ENCODE peak calls at places on chromosomes 7 and 10, in nine cellular contexts. H is heart left ventricle; S is psoas muscle; C is CD8-positive, alpha-beta T cell; F is OCI-LY7; D is IMR-90; I is PC-3; Y is thoracic aorta; L is endodermal cell. X is an unnamed sample.

GRCh38 chr7:120587281-120587680 is 270.7 kb downstream of the TSPAN12 start:
- DNase-seq in H (no peak), S (no peak), C (no peak), F (no peak), D (no peak), I (no peak), Y (no peak), L (no peak), X (no peak)

GRCh38 chr7:121992046-121992445 is 119.1 kb downstream of the PTPRZ1 start:
- DNase-seq in H (no peak), S (no peak), C (no peak), F (no peak), D (no peak), I (no peak), Y (no peak), L (no peak), X (no peak)

GRCh38 chr7:79504607-79505389 is 51.3 kb upstream of the MAGI2 start:
- DNase-seq in H (no peak), S (no peak), C (no peak), F (no peak), D (peak), I (peak), Y (no peak), L (peak), X (no peak)

GRCh38 chr10:117551322-117552155 is 9.0 kb downstream of the EMX2 start:
- DNase-seq in H (no peak), S (no peak), C (no peak), F (no peak), D (no peak), I (no peak), Y (no peak), L (peak), X (no peak)

GRCh38 chr10:34049887-34050286 is 715.4 kb upstream of the NRP1 start:
- DNase-seq in H (no peak), S (no peak), C (no peak), F (no peak), D (peak), I (peak), Y (no peak), L (no peak), X (peak)

GRCh38 chr7:107208046-107208458 is 39.2 kb downstream of the HBP1 start:
- DNase-seq in H (no peak), S (no peak), C (no peak), F (peak), D (peak), I (no peak), Y (no peak), L (no peak), X (peak)

GRCh38 chr10:118047363-118047719 is 600 bp upstream of the RAB11FIP2 start:
- DNase-seq in H (peak), S (peak), C (no peak), F (no peak), D (no peak), I (no peak), Y (no peak), L (no peak), X (no peak)

GRCh38 chr7:30436046-30436445 is 42.5 kb downstream of the NOD1 start:
- DNase-seq in H (no peak), S (no peak), C (no peak), F (no peak), D (no peak), I (no peak), Y (no peak), L (no peak), X (no peak)

GRCh38 chr10:47381427-47382379 is 2.4 kb downstream of the ZNF488 start:
- DNase-seq in H (no peak), S (no peak), C (no peak), F (no peak), D (no peak), I (no peak), Y (no peak), L (peak), X (no peak)

GRCh38 chr7:99674995-99675742 is 4.6 kb downstream of the CYP3A5 start:
- DNase-seq in H (no peak), S (no peak), C (no peak), F (no peak), D (no peak), I (no peak), Y (no peak), L (no peak), X (no peak)

GRCh38 chr7:114944742-114945625 is 23.1 kb downstream of the MDFIC start:
- DNase-seq in H (peak), S (peak), C (no peak), F (no peak), D (peak), I (no peak), Y (peak), L (peak), X (peak)

GRCh38 chr7:11985376-11985775 is 153.4 kb upstream of the THSD7A start:
- DNase-seq in H (no peak), S (no peak), C (no peak), F (no peak), D (no peak), I (peak), Y (no peak), L (no peak), X (no peak)

GRCh38 chr7:16967174-16967868 is 85.5 kb upstream of the AGR3 start:
- DNase-seq in H (no peak), S (no peak), C (no peak), F (no peak), D (peak), I (no peak), Y (no peak), L (no peak), X (no peak)

GRCh38 chr7:28725911-28726310 is 232.2 kb downstream of the TRIL start:
- DNase-seq in H (no peak), S (no peak), C (no peak), F (no peak), D (peak), I (peak), Y (no peak), L (no peak), X (no peak)

GRCh38 chr7:149881328-149882263 is 7.8 kb downstream of the ATP6V0E2 start:
- DNase-seq in H (no peak), S (no peak), C (no peak), F (no peak), D (no peak), I (no peak), Y (no peak), L (peak), X (no peak)

GRCh38 chr10:126499744-126500143 is 111.5 kb upstream of the ADAM12 start:
- DNase-seq in H (no peak), S (no peak), C (no peak), F (no peak), D (no peak), I (no peak), Y (no peak), L (no peak), X (no peak)

GRCh38 chr10:48418189-48418588 is 111.7 kb downstream of the MAPK8 start:
- DNase-seq in H (no peak), S (no peak), C (no peak), F (no peak), D (no peak), I (no peak), Y (no peak), L (no peak), X (no peak)

GRCh38 chr10:52533986-52534385 is 219.9 kb downstream of the DKK1 start:
- DNase-seq in H (no peak), S (no peak), C (no peak), F (no peak), D (peak), I (peak), Y (no peak), L (no peak), X (no peak)

GRCh38 chr7:68573271-68574000 is 1024.8 kb upstream of the AUTS2 start:
- DNase-seq in H (no peak), S (no peak), C (no peak), F (peak), D (no peak), I (no peak), Y (no peak), L (no peak), X (no peak)

GRCh38 chr7:30921540-30921930 is 9.9 kb downstream of the AQP1 start:
- DNase-seq in H (no peak), S (no peak), C (no peak), F (no peak), D (no peak), I (no peak), Y (peak), L (no peak), X (no peak)

GRCh38 chr10:29858352-29859267 is 200.8 kb downstream of the JCAD start:
- DNase-seq in H (peak), S (peak), C (no peak), F (no peak), D (peak), I (peak), Y (peak), L (peak), X (peak)

GRCh38 chr10:11243425-11244222 is 226.0 kb downstream of the CELF2 start:
- DNase-seq in H (no peak), S (no peak), C (no peak), F (no peak), D (peak), I (no peak), Y (no peak), L (no peak), X (no peak)

GRCh38 chr7:119232091-119232490 is 1007.6 kb downstream of the ANKRD7 start:
- DNase-seq in H (no peak), S (no peak), C (no peak), F (no peak), D (no peak), I (no peak), Y (no peak), L (no peak), X (no peak)

DNA sequence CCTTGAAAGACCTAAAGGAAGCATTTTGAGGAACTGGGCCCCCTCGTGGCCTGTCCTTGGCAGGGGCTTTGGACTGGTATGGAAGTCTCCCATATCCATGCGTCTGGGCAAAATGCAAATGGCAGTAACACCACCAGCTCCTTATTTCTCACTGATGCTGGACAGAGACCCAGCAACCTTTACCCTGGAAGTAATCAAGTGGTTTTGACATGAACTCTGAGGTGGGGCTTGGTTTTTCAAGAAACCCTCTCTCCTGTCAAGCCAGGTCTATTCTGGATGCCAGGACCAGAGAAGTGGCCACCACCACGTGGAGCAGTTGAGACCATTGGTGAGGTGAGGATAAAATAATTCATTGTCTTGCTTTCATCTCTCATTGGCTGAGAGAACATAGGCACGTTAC is 84.4 kb downstream of the OTUD1 start:
- DNase-seq in H (no peak), S (no peak), C (no peak), F (no peak), D (no peak), I (no peak), Y (no peak), L (peak), X (no peak)
- TF ChIP-seq CTCF in H (no peak), S (no peak), C (no peak), F (peak), D (no peak), I (peak), Y (no peak), L (peak), X (no peak)

GRCh38 chr10:109727436-109727835 is 195.9 kb downstream of the XPNPEP1 start:
- DNase-seq in H (no peak), S (no peak), C (no peak), F (no peak), D (no peak), I (no peak), Y (no peak), L (no peak), X (no peak)

GRCh38 chr10:109721401-109722028 is 201.8 kb downstream of the XPNPEP1 start:
- DNase-seq in H (no peak), S (no peak), C (no peak), F (no peak), D (no peak), I (no peak), Y (no peak), L (no peak), X (no peak)

GRCh38 chr10:109732254-109732653 is 191.1 kb downstream of the XPNPEP1 start:
- DNase-seq in H (no peak), S (no peak), C (no peak), F (no peak), D (no peak), I (no peak), Y (no peak), L (no peak), X (no peak)

GRCh38 chr10:109723305-109723704 is 200.0 kb downstream of the XPNPEP1 start:
- DNase-seq in H (no peak), S (no peak), C (no peak), F (no peak), D (no peak), I (no peak), Y (no peak), L (no peak), X (no peak)

GRCh38 chr10:109726473-109726872 is 196.8 kb downstream of the XPNPEP1 start:
- DNase-seq in H (no peak), S (no peak), C (no peak), F (no peak), D (no peak), I (no peak), Y (no peak), L (no peak), X (no peak)
- H3K27ac ChIP-seq in H (no peak), S (no peak), C (no peak), F (no peak), D (no peak), I (no peak), Y (no peak), L (no peak), X (no peak)

GRCh38 chr10:122461729-122462532 is 578 bp downstream of the HTRA1 start:
- DNase-seq in H (no peak), S (peak), C (no peak), F (no peak), D (no peak), I (peak), Y (no peak), L (peak), X (no peak)
- H3K4me3 ChIP-seq in H (peak), S (peak), C (peak), F (no peak), D (peak), I (peak), Y (peak), L (peak), X (peak)

DNA sequence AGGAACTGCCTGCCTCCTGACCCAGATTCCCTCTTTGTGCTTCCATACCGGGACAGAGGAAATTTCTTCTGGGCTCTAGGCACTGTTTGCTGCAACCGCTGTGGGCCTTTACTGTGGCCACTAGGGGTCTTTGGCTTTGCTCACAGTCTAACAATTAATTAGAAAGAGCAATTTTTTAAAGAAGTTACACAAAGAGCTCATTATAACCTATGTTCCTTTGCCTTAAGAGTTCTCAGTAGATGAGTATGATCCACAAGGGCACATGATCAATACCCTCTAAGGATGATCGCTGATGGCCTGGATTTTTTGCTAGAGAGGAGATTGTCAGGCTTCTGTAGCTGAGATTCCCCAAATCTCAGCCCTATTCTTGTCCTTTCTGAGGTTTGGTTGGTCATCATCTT is 80.8 kb upstream of the RHOBTB1 start:
- DNase-seq in H (no peak), S (no peak), C (no peak), F (peak), D (peak), I (peak), Y (no peak), L (peak), X (peak)
- TF ChIP-seq CTCF in H (peak), S (peak), C (no peak), F (peak), D (peak), I (peak), Y (peak), L (peak), X (peak)

DNA sequence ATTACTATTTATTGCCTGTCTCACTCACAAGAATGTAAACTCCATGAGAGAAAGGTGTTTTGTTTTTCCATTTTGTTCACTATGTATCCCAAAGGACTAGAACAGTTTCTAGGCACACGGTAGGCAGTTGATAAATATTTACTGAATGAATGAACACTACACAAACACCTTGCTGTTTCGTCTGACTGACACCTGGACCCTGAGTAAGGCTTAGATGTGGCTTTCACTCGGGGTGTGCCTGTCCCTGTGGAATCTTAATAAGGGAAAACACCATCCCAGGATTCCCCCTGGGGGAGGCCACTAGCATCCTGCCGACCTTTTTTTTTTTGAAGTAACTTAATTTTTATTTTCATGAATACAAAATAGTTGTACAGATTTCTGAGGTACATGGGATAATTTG is 66.6 kb upstream of the STEAP1B start:
- DNase-seq in H (no peak), S (no peak), C (no peak), F (no peak), D (no peak), I (no peak), Y (no peak), L (no peak), X (no peak)
- H3K27ac ChIP-seq in H (no peak), S (no peak), C (no peak), F (no peak), D (no peak), I (peak), Y (no peak), L (no peak), X (no peak)

DNA sequence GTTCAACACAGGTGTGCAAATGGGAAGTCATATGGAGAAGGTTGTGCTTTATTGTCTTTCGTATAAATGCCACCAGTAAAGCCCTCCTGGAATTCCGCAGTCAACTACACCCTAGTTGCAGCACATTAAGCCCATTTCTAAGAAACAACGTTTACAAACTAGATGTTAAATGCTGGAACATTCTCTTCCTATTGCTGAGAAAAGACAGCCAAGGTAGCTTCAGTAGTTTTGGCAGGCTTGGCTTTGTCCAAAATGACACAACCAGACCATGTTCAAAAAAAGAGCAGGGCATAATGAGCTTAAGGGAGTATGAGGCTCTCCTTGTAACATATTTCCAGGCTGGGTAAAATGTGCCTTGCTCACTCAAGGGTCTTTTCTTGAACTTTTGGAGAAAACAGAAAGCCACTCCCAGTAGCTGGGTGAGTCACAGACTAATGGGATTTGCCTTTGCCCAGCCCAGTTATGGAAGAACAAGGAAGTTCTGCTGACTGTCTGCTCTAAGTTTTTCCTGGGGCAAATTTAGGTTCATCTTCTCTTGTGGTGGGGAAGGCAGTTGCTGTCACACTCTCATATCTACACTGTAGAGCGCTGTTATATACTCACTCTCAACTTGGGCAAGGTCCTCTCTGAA is 238.7 kb downstream of the PLXNA4 start:
- DNase-seq in H (no peak), S (no peak), C (no peak), F (no peak), D (no peak), I (no peak), Y (no peak), L (no peak), X (no peak)
- H3K4me3 ChIP-seq in H (no peak), S (no peak), C (no peak), F (no peak), D (no peak), I (no peak), Y (no peak), L (no peak), X (no peak)

GRCh38 chr7:33185786-33186185 is 56.4 kb downstream of the BBS9 start:
- DNase-seq in H (no peak), S (no peak), C (no peak), F (peak), D (peak), I (peak), Y (no peak), L (no peak), X (peak)
- TF ChIP-seq CTCF in H (peak), S (peak), C (peak), F (peak), D (peak), I (peak), Y (no peak), L (peak), X (peak)

DNA sequence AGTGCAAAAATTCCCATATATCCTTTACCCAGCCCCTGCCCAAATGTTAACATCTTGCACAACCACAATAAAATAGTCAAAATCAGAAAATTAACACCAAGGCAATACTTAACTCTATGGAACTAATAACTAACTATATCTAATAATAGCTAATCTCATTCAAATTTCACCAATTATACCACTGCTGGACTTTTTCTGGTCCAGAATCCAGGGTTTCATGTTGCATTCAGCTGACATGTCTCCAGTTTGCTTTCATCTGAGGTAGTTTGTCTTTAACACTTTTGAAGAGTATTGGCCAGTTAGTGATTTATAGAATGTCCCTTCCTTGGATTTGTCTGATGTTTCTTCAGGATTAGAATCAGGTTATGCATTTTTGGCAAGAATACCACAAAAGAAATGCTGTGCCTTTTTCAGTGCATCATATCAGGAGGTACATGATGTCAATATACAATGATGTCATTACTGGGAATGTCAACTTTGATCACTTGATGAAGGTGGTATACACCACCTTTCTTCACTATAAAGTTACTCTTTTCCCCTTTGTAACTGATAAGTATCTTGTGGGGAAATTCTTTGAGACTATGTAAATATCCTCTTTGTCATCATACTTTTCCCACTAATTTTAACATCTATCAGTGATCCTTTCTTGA is 66.1 kb upstream of the TCF7L2 start:
- DNase-seq in H (no peak), S (no peak), C (no peak), F (no peak), D (no peak), I (no peak), Y (no peak), L (no peak), X (no peak)
- H3K27ac ChIP-seq in H (no peak), S (no peak), C (no peak), F (no peak), D (no peak), I (no peak), Y (no peak), L (no peak), X (no peak)

GRCh38 chr7:155961241-155962190 is 149.3 kb upstream of the SHH start:
- DNase-seq in H (no peak), S (no peak), C (no peak), F (no peak), D (no peak), I (peak), Y (no peak), L (peak), X (peak)

GRCh38 chr7:155963356-155963755 is 151.1 kb upstream of the SHH start:
- DNase-seq in H (no peak), S (no peak), C (no peak), F (no peak), D (no peak), I (no peak), Y (no peak), L (peak), X (no peak)

GRCh38 chr7:155962968-155963300 is 150.7 kb upstream of the SHH start:
- DNase-seq in H (no peak), S (no peak), C (no peak), F (no peak), D (no peak), I (no peak), Y (no peak), L (peak), X (no peak)

GRCh38 chr7:155963771-155964195 is 151.5 kb upstream of the SHH start:
- DNase-seq in H (no peak), S (no peak), C (no peak), F (no peak), D (no peak), I (no peak), Y (no peak), L (no peak), X (no peak)

GRCh38 chr7:155962191-155962967 is 150.1 kb upstream of the SHH start:
- DNase-seq in H (no peak), S (no peak), C (no peak), F (no peak), D (peak), I (peak), Y (no peak), L (peak), X (peak)
- H3K4me3 ChIP-seq in H (no peak), S (no peak), C (no peak), F (no peak), D (no peak), I (peak), Y (no peak), L (no peak), X (no peak)

X was measured in brain microvascular endothelial cell.